ENCODE peak calls at places on chromosomes 7 and 10, in four cellular contexts. One of them, this sample, is unnamed. For H3K4me1, the result is how much of the 10 kb centered on the place peaks cover.

GRCh38 chr7:37109853-37110252 is 338.8 kb downstream of the ELMO1 start:
- DNase-seq in A549: no peak
- DNase-seq in SK-N-SH: peak
- DNase-seq in H1: no peak
- DNase-seq in this sample: no peak

GRCh38 chr10:113073549-113074189 is 123.6 kb downstream of the TCF7L2 start:
- DNase-seq in A549: peak
- DNase-seq in SK-N-SH: peak
- DNase-seq in H1: no peak
- DNase-seq in this sample: peak

GRCh38 chr7:131897016-131897789 is 340.8 kb upstream of the PODXL start:
- DNase-seq in A549: peak
- DNase-seq in SK-N-SH: peak
- DNase-seq in H1: no peak
- DNase-seq in this sample: no peak

GRCh38 chr7:86643478-86644281 is at the start of gene GRM3:
- DNase-seq in A549: no peak
- DNase-seq in SK-N-SH: peak
- DNase-seq in H1: peak
- DNase-seq in this sample: no peak

GRCh38 chr7:101174322-101174854 is 5.7 kb downstream of the NAT16 start:
- DNase-seq in A549: no peak
- DNase-seq in SK-N-SH: peak
- DNase-seq in H1: peak
- DNase-seq in this sample: no peak

GRCh38 chr7:132394283-132395003 is 181.8 kb downstream of the PLXNA4 start:
- DNase-seq in A549: peak
- DNase-seq in SK-N-SH: peak
- DNase-seq in H1: no peak
- DNase-seq in this sample: no peak

GRCh38 chr7:45893374-45893995 is 5.2 kb downstream of the IGFBP1 start:
- DNase-seq in A549: no peak
- DNase-seq in SK-N-SH: no peak
- DNase-seq in H1: no peak
- DNase-seq in this sample: no peak

GRCh38 chr10:88886557-88886956 is 6.5 kb downstream of the STAMBPL1 start:
- DNase-seq in A549: no peak
- DNase-seq in SK-N-SH: no peak
- DNase-seq in H1: no peak
- DNase-seq in this sample: no peak

GRCh38 chr7:33339074-33339805 is 209.9 kb downstream of the BBS9 start:
- DNase-seq in A549: no peak
- DNase-seq in SK-N-SH: no peak
- DNase-seq in H1: no peak
- DNase-seq in this sample: no peak

GRCh38 chr7:3244241-3244814 is 56.7 kb upstream of the SDK1 start:
- DNase-seq in A549: peak
- DNase-seq in SK-N-SH: peak
- DNase-seq in H1: no peak
- DNase-seq in this sample: no peak
- H3K27ac ChIP-seq in A549: peak
- H3K27ac ChIP-seq in SK-N-SH: no peak
- H3K27ac ChIP-seq in H1: no peak
- H3K27ac ChIP-seq in this sample: peak

GRCh38 chr7:30918676-30919075 is 7.0 kb downstream of the AQP1 start:
- DNase-seq in A549: no peak
- DNase-seq in SK-N-SH: no peak
- DNase-seq in H1: no peak
- DNase-seq in this sample: peak

GRCh38 chr7:30921951-30922401 is 10.3 kb downstream of the AQP1 start:
- DNase-seq in A549: no peak
- DNase-seq in SK-N-SH: no peak
- DNase-seq in H1: peak
- DNase-seq in this sample: peak

GRCh38 chr7:30920584-30921539 is 9.2 kb downstream of the AQP1 start:
- DNase-seq in A549: peak
- DNase-seq in SK-N-SH: peak
- DNase-seq in H1: peak
- DNase-seq in this sample: peak

GRCh38 chr7:30921540-30921930 is 9.9 kb downstream of the AQP1 start:
- DNase-seq in A549: no peak
- DNase-seq in SK-N-SH: peak
- DNase-seq in H1: no peak
- DNase-seq in this sample: peak

GRCh38 chr7:30920021-30920583 is 8.4 kb downstream of the AQP1 start:
- DNase-seq in A549: no peak
- DNase-seq in SK-N-SH: peak
- DNase-seq in H1: no peak
- DNase-seq in this sample: peak
- H3K4me1 ChIP-seq in A549: under half
- H3K4me1 ChIP-seq in SK-N-SH: under half
- H3K4me1 ChIP-seq in H1: under half
- H3K4me1 ChIP-seq in this sample: under half

DNA sequence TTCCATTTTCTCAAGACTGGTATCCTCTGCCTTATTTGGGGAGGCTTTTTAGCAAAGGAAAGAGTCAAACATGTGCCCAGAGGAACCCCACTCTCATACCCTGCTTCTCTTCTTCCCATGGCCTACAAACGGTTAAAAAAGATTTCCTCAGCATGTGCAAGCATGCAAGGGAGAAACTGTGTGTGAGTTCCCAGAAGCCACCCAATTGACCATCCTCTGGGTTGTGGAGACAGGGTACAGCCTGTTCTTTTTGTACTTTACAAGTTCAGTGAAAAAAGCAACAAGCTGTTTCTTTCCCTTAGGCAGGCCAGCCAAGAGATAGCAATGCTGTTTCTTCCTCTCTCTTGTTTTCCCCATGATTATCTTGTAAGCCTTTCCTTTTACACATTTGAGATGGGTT is 68.8 kb upstream of the MTPN start:
- DNase-seq in A549: no peak
- DNase-seq in SK-N-SH: no peak
- DNase-seq in H1: no peak
- DNase-seq in this sample: no peak
- TF ChIP-seq EP300 in A549: no peak
- TF ChIP-seq EP300 in SK-N-SH: no peak
- TF ChIP-seq EP300 in H1: no peak
- TF ChIP-seq EP300 in this sample: no peak

GRCh38 chr7:151079199-151079910 is 1.3 kb downstream of the FASTK start:
- DNase-seq in A549: no peak
- DNase-seq in SK-N-SH: no peak
- DNase-seq in H1: no peak
- DNase-seq in this sample: no peak
- H3K27ac ChIP-seq in A549: peak
- H3K27ac ChIP-seq in SK-N-SH: peak
- H3K27ac ChIP-seq in H1: no peak
- H3K27ac ChIP-seq in this sample: no peak

This sample was measured in suprapubic skin.